ENCODE peak calls at places on chromosomes 2 and 18, in four cellular contexts. G is SK-N-SH, B is HCT116, E is GM12878. H is an unnamed sample.

GRCh38 chr2:69196327-69197117 is 183.5 kb downstream of the ANTXR1 start:
- DNase-seq in E (no peak), G (no peak), B (no peak), H (peak)

GRCh38 chr2:33605059-33605458 is 6.0 kb upstream of the FAM98A start:
- DNase-seq in G (no peak), B (no peak), E (no peak), H (no peak)

GRCh38 chr18:72973831-72974230 is 106.0 kb upstream of the NETO1 start:
- DNase-seq in B (no peak), E (no peak), G (no peak), H (no peak)

GRCh38 chr2:151289972-151290335 is 486 bp upstream of the NMI start:
- DNase-seq in E (no peak), G (peak), B (no peak), H (no peak)

GRCh38 chr2:112754562-112754961 is 9.8 kb downstream of the CKAP2L start:
- DNase-seq in E (no peak), G (no peak), B (no peak), H (no peak)

GRCh38 chr2:44949329-44950151 is 8.0 kb downstream of the SIX3 start:
- DNase-seq in G (peak), B (no peak), E (no peak), H (no peak)

GRCh38 chr2:67322361-67323001 is 74.7 kb upstream of the ETAA1 start:
- DNase-seq in E (no peak), B (peak), G (peak), H (peak)

GRCh38 chr2:146913476-146913875 is 931.4 kb upstream of the ACVR2A start:
- DNase-seq in B (no peak), E (no peak), G (no peak), H (no peak)

GRCh38 chr2:201680743-201681142 is 17.7 kb downstream of the MPP4 start:
- DNase-seq in E (no peak), B (peak), G (peak), H (peak)

GRCh38 chr2:225434014-225434413 is 34.5 kb downstream of the NYAP2 start:
- DNase-seq in B (no peak), E (no peak), G (no peak), H (no peak)

GRCh38 chr2:222280795-222281194 is 18.0 kb downstream of the PAX3 start:
- DNase-seq in G (no peak), E (no peak), B (no peak), H (no peak)

GRCh38 chr2:102253140-102253752 is 58.1 kb upstream of the IL1RL1 start:
- DNase-seq in E (no peak), B (no peak), G (no peak), H (no peak)

GRCh38 chr2:180781276-180781675 is 199.1 kb upstream of the UBE2E3 start:
- DNase-seq in E (no peak), B (no peak), G (no peak), H (no peak)

GRCh38 chr2:37573818-37574388 is 97.5 kb downstream of the CDC42EP3 start:
- DNase-seq in B (no peak), G (no peak), E (peak), H (no peak)

GRCh38 chr2:6864938-6865345 is 765 bp downstream of the CMPK2 start:
- DNase-seq in G (no peak), E (no peak), B (no peak), H (no peak)

DNA sequence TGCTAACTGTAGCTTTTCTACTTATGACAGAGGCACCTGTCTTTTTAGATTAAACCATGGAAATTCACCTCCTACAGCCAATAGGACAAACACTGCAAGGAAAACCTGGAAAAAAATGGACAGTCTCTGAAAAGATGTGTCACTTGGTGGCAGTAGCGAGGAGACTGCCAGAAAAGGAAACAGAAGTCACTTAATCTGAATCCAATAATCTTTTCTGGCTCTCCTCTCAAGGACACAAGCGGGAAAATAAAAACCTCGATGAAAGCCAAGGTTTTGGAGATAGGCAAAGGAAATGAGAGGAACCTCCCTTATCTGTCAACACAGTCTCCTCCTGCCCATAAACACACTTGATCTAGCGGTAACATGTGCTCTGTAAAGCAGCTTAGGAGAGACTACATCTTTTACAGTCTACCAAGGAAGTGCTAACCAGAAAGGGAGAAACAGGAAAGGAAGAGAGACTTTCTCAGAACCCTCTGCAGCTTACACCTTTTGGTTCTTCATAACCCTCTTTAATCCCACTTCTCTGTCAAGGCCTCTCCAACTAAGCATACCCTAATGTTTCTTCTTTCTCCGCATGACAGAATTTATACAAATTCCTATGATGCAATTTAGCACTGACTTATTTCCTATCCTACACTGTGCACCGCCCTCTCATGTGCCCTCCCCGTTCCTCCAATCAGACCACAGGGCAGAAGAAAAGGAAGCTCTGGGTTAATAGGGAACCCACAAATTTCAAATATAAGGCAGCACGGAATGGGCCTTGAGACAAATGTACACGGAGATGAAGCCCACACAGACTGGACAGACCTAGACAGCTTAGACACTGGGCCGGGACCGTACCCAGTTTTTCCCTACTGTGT is 52.8 kb downstream of the CLASP1 start:
- DNase-seq in B (peak), E (peak), G (peak), H (peak)
- H2AFZ ChIP-seq in B (no peak), E (peak), G (no peak), H (no peak)

DNA sequence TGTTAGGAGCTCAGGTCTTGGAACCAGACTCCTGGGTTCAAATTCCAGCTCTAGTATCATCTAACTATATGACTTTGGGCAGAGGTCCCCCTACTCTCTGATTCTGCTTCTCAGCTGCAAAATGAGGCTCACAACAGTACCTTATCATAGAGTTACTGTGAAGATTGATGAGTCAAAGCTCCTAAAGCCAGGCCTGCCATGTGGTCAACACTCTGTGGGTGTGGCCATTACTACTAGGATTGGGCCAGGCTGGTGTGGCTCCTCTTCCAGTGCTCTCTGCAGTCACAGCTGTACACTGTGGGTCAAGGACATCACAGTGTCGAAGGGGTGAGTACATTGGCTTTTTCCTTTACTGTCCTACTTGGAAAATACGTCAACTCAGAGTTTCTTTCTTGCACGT is 22.6 kb downstream of the CAPN13 start:
- DNase-seq in G (no peak), E (no peak), B (no peak), H (no peak)
- TF ChIP-seq ZBTB33 in G (no peak), E (no peak), B (no peak), H (no peak)

GRCh38 chr2:120863661-120864320 is 128.1 kb downstream of the GLI2 start:
- DNase-seq in B (peak), E (no peak), G (no peak), H (no peak)
- H2AFZ ChIP-seq in B (no peak), E (no peak), G (no peak), H (no peak)

DNA sequence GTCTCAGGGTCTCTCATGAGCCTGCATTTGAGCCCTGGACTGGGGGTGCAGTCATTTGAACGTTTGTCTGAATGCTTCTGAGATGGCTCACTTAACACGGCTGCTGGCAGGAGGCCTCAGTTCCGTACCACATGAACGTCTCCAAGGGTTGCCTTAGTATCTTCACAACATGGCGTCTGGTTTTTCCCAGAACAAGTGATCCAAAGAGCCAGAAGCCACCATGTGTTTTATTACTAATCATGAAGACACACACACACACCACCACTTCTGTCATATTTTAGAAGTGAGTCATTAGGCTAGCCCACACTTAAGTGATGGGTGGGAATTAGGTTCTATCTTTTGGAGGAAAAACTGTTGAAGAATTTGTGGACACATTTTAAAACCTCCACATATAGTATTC is 15.0 kb upstream of the MYO1B start:
- DNase-seq in E (no peak), B (no peak), G (no peak), H (no peak)
- TF ChIP-seq ZBTB33 in E (no peak), B (no peak), G (no peak), H (no peak)

DNA sequence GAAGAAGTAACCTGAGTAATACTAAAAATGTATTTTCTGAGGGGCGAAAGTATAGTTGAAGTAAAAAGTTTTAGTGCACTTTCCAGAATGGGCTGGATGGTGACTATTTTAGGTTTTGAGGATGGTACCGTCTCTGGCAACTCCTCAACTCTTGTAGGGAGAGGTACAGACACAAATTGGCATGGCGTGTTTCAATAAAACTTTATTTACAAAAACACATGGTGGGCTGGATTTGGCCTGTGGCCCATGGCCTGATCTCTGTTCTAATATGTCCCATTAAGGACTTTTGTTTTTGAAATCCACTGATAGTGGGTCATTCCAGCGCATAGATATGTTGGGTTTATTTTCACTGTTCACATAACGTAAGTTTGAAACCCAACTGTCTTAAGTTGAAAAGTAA is 132.8 kb downstream of the AGAP1 start:
- DNase-seq in B (no peak), E (no peak), G (no peak), H (no peak)
- H2AFZ ChIP-seq in B (no peak), E (no peak), G (no peak), H (no peak)

GRCh38 chr2:75716406-75716805 is 5.7 kb upstream of the GCFC2 start:
- DNase-seq in G (no peak), E (no peak), B (no peak), H (no peak)
- TF ChIP-seq ZBTB33 in G (no peak), E (no peak), B (no peak), H (no peak)

DNA sequence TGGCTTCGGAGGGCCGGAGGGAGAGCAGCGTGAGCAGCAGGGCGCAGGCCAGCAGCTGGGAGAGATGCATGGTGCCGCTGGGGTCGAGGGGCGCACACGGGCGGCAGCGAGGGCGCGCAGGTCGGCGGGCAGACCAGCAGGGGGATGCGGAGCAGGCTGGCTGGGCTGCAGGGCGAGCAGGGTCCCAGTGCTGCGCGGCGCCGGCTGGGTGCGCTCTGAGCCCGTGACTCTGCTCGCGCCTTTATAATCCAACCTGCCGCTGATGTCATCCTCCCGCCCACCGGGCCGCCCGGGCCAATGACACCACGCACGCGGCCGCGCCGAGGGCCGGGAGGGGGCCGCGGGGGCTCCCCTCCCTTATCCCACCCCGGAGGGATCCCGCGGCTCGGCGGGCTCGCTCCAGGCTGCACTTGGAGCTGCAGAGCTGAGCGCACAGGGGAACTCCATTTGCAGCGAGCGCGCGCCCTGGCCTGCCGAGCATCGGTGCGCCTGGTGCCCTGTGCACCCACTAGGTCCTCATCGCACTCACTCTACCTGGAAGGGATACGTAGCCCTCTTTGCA is at the start of gene NPPC:
- DNase-seq in B (no peak), E (no peak), G (peak), H (peak)
- H2AFZ ChIP-seq in B (no peak), E (peak), G (peak), H (no peak)

GRCh38 chr2:40227200-40227599 is 224.7 kb downstream of the SLC8A1 start:
- DNase-seq in G (no peak), B (no peak), E (no peak), H (no peak)

GRCh38 chr2:40228296-40228695 is 223.6 kb downstream of the SLC8A1 start:
- DNase-seq in E (no peak), B (no peak), G (no peak), H (no peak)

GRCh38 chr2:40225670-40226069 is 226.2 kb downstream of the SLC8A1 start:
- DNase-seq in B (no peak), G (no peak), E (no peak), H (no peak)

GRCh38 chr2:40230186-40230585 is 221.7 kb downstream of the SLC8A1 start:
- DNase-seq in E (no peak), B (no peak), G (no peak), H (no peak)

GRCh38 chr2:40230717-40231300 is 221.1 kb downstream of the SLC8A1 start:
- DNase-seq in B (no peak), E (no peak), G (no peak), H (no peak)
- TF ChIP-seq ZBTB33 in B (no peak), E (no peak), G (no peak), H (no peak)

GRCh38 chr2:12004713-12005112 is 258.3 kb downstream of the LPIN1 start:
- DNase-seq in B (no peak), E (no peak), G (no peak), H (no peak)

GRCh38 chr2:12008425-12009061 is 262.1 kb downstream of the LPIN1 start:
- DNase-seq in E (peak), G (no peak), B (no peak), H (no peak)

GRCh38 chr2:12005886-12006681 is 259.7 kb downstream of the LPIN1 start:
- DNase-seq in B (no peak), E (peak), G (no peak), H (no peak)

GRCh38 chr2:12007282-12007681 is 260.9 kb downstream of the LPIN1 start:
- DNase-seq in B (no peak), G (no peak), E (no peak), H (no peak)

DNA sequence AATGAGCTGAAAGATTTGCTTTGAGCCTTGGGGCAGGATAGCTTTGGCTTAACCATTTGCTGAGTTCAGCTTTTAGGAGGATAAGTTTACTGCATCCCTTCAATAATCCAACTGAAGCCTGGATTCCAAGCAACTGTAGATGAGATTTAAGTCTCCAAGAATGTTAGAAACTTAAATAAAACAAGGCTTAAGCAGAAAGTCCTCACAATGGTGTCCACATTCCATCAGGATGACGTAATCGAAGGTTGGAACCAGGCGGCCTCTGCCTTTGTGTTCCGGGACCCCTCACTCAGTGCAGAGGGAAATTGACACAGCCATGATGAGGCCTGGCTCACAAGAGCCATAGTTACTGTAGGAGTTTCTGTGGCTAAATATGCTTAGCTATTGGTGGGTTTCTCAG is 260.4 kb downstream of the LPIN1 start:
- DNase-seq in G (no peak), E (no peak), B (no peak), H (no peak)
- H2AFZ ChIP-seq in G (peak), E (no peak), B (no peak), H (no peak)